ENCODE peak calls at places on chromosomes 1 and 21, in six cellular contexts. One of them, this sample, is unnamed. For H3K9me2, the result is how much of the 10 kb centered on the place peaks cover.

GRCh38 chr1:55143686-55144085 is 71.5 kb downstream of the USP24 start:
- DNase-seq in MM.1S: peak
- DNase-seq in HCT116: peak
- DNase-seq in SK-N-SH: no peak
- DNase-seq in PC-3: peak
- DNase-seq in GM23248: no peak
- DNase-seq in this sample: peak

GRCh38 chr1:21546122-21546825 is 37.1 kb downstream of the ALPL start:
- DNase-seq in MM.1S: no peak
- DNase-seq in HCT116: no peak
- DNase-seq in SK-N-SH: no peak
- DNase-seq in PC-3: no peak
- DNase-seq in GM23248: no peak
- DNase-seq in this sample: no peak

GRCh38 chr1:44636711-44637589 is 37.3 kb downstream of the TMEM53 start:
- DNase-seq in MM.1S: no peak
- DNase-seq in HCT116: no peak
- DNase-seq in SK-N-SH: no peak
- DNase-seq in PC-3: peak
- DNase-seq in GM23248: no peak
- DNase-seq in this sample: no peak

GRCh38 chr1:247748041-247748440 is at the start of gene OR14A2:
- DNase-seq in MM.1S: no peak
- DNase-seq in HCT116: no peak
- DNase-seq in SK-N-SH: no peak
- DNase-seq in PC-3: no peak
- DNase-seq in GM23248: no peak
- DNase-seq in this sample: no peak

GRCh38 chr1:118973536-118974160 is 14.5 kb downstream of the TBX15 start:
- DNase-seq in MM.1S: no peak
- DNase-seq in HCT116: no peak
- DNase-seq in SK-N-SH: no peak
- DNase-seq in PC-3: no peak
- DNase-seq in GM23248: peak
- DNase-seq in this sample: no peak

GRCh38 chr1:192474080-192474683 is 101.4 kb upstream of the RGS1 start:
- DNase-seq in MM.1S: peak
- DNase-seq in HCT116: no peak
- DNase-seq in SK-N-SH: peak
- DNase-seq in PC-3: peak
- DNase-seq in GM23248: peak
- DNase-seq in this sample: peak

GRCh38 chr1:172969611-172970010 is 81.1 kb downstream of the TNFSF18 start:
- DNase-seq in MM.1S: no peak
- DNase-seq in HCT116: no peak
- DNase-seq in SK-N-SH: no peak
- DNase-seq in PC-3: peak
- DNase-seq in GM23248: peak
- DNase-seq in this sample: no peak

GRCh38 chr1:29800522-29800956 is 564.2 kb downstream of the PTPRU start:
- DNase-seq in MM.1S: no peak
- DNase-seq in HCT116: peak
- DNase-seq in SK-N-SH: no peak
- DNase-seq in PC-3: peak
- DNase-seq in GM23248: no peak
- DNase-seq in this sample: no peak

GRCh38 chr1:40567819-40568218 is 36.4 kb downstream of the ZNF684 start:
- DNase-seq in MM.1S: no peak
- DNase-seq in HCT116: no peak
- DNase-seq in SK-N-SH: no peak
- DNase-seq in PC-3: no peak
- DNase-seq in GM23248: no peak
- DNase-seq in this sample: no peak

GRCh38 chr1:212600071-212600915 is 8.3 kb upstream of the ATF3 start:
- DNase-seq in MM.1S: no peak
- DNase-seq in HCT116: no peak
- DNase-seq in SK-N-SH: peak
- DNase-seq in PC-3: peak
- DNase-seq in GM23248: no peak
- DNase-seq in this sample: no peak

GRCh38 chr1:109628540-109629321 is 9.1 kb downstream of the AMPD2 start:
- DNase-seq in MM.1S: no peak
- DNase-seq in HCT116: no peak
- DNase-seq in SK-N-SH: no peak
- DNase-seq in PC-3: peak
- DNase-seq in GM23248: peak
- DNase-seq in this sample: no peak

GRCh38 chr1:98963359-98963758 is 41.3 kb downstream of the PLPPR5 start:
- DNase-seq in MM.1S: no peak
- DNase-seq in HCT116: no peak
- DNase-seq in SK-N-SH: no peak
- DNase-seq in PC-3: no peak
- DNase-seq in GM23248: peak
- DNase-seq in this sample: peak

GRCh38 chr1:53365405-53366063 is 37.7 kb upstream of the LRP8 start:
- DNase-seq in MM.1S: no peak
- DNase-seq in HCT116: no peak
- DNase-seq in SK-N-SH: no peak
- DNase-seq in PC-3: no peak
- DNase-seq in GM23248: no peak
- DNase-seq in this sample: no peak

GRCh38 chr1:30184393-30185141 is 538.8 kb downstream of the MATN1 start:
- DNase-seq in MM.1S: no peak
- DNase-seq in HCT116: no peak
- DNase-seq in SK-N-SH: peak
- DNase-seq in PC-3: no peak
- DNase-seq in GM23248: no peak
- DNase-seq in this sample: no peak

GRCh38 chr1:83508485-83509151 is 490.3 kb downstream of the TTLL7 start:
- DNase-seq in MM.1S: peak
- DNase-seq in HCT116: no peak
- DNase-seq in SK-N-SH: no peak
- DNase-seq in PC-3: no peak
- DNase-seq in GM23248: peak
- DNase-seq in this sample: no peak

GRCh38 chr1:21517161-21517589 is 8.0 kb downstream of the ALPL start:
- DNase-seq in MM.1S: no peak
- DNase-seq in HCT116: no peak
- DNase-seq in SK-N-SH: no peak
- DNase-seq in PC-3: no peak
- DNase-seq in GM23248: no peak
- DNase-seq in this sample: peak

GRCh38 chr1:12478612-12478985 is 139.4 kb downstream of the DHRS3 start:
- DNase-seq in MM.1S: no peak
- DNase-seq in HCT116: no peak
- DNase-seq in SK-N-SH: no peak
- DNase-seq in PC-3: no peak
- DNase-seq in GM23248: no peak
- DNase-seq in this sample: no peak

GRCh38 chr1:15706751-15707150 is 22.6 kb downstream of the PLEKHM2 start:
- DNase-seq in MM.1S: no peak
- DNase-seq in HCT116: no peak
- DNase-seq in SK-N-SH: no peak
- DNase-seq in PC-3: no peak
- DNase-seq in GM23248: no peak
- DNase-seq in this sample: no peak

GRCh38 chr1:20271498-20272400 is 18.9 kb upstream of the VWA5B1 start:
- DNase-seq in MM.1S: no peak
- DNase-seq in HCT116: no peak
- DNase-seq in SK-N-SH: peak
- DNase-seq in PC-3: peak
- DNase-seq in GM23248: no peak
- DNase-seq in this sample: no peak

DNA sequence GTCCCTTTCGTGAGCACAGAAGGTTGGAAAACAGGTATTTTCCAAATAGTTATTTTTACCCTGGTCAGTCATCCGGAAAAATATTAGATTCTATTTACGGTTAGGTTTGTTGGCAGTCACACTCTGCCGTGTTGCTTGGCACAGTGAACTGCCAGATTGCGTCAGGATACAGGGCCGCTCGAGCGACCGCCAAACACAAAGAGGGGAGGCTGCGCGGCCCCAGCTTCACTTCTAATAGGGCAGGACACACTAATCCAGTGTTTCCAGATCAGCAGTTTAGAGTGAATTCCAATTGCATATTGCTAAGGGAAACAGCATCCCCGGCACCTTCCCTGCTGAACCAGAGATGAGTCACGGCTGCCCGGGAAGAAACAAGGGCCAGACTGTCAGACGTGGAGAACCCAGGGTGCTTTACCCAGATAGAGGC is 22.9 kb downstream of the UMODL1 start:
- DNase-seq in MM.1S: no peak
- DNase-seq in HCT116: no peak
- DNase-seq in SK-N-SH: no peak
- DNase-seq in PC-3: peak
- DNase-seq in GM23248: peak
- DNase-seq in this sample: no peak
- H2AFZ ChIP-seq in MM.1S: no peak
- H2AFZ ChIP-seq in HCT116: no peak
- H2AFZ ChIP-seq in SK-N-SH: peak
- H2AFZ ChIP-seq in PC-3: peak
- H2AFZ ChIP-seq in GM23248: peak
- H2AFZ ChIP-seq in this sample: no peak

GRCh38 chr1:114043548-114043947 is 64.3 kb downstream of the OLFML3 start:
- DNase-seq in MM.1S: no peak
- DNase-seq in HCT116: no peak
- DNase-seq in SK-N-SH: no peak
- DNase-seq in PC-3: no peak
- DNase-seq in GM23248: no peak
- DNase-seq in this sample: no peak
- H3K9me2 ChIP-seq in MM.1S: under half
- H3K9me2 ChIP-seq in HCT116: under half
- H3K9me2 ChIP-seq in SK-N-SH: under half
- H3K9me2 ChIP-seq in PC-3: under half
- H3K9me2 ChIP-seq in GM23248: under half
- H3K9me2 ChIP-seq in this sample: under half

DNA sequence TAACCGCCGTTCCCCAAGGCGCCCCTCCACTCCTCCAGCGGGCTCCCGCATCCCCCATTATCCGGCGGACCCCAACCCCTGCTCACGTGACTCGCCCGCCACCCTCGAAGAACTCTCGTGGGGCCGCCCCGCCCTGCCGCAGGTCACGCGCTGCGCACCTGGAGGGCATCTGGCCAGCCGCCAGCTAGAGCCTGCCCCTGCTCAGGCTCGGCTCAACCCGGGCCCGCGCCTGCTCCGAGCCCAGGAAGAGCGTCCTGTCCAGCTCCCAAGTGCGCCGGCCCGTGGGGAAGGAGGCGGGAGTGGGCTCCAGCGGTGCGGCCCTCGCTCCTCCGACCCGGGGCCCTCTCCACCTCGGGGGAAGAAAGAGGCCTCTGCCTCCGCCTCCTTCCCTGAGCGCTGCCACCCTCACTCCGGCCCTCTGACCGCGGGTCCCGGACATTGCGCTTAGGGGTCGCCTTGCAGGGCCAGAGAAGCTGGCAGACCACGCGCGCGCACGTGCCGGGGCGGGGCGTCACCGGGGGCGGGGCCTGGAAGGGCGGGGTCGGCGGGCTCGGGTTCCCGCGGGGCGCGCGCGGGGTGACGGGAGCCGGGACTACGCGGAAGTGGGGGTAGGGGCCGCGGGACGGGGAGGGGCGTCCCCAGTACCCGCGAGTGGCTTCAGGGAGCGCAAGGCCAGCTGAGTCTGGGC is 28.4 kb downstream of the HMGN2 start:
- DNase-seq in MM.1S: peak
- DNase-seq in HCT116: peak
- DNase-seq in SK-N-SH: peak
- DNase-seq in PC-3: peak
- DNase-seq in GM23248: peak
- DNase-seq in this sample: peak
- H3K9ac ChIP-seq in MM.1S: peak
- H3K9ac ChIP-seq in HCT116: peak
- H3K9ac ChIP-seq in SK-N-SH: peak
- H3K9ac ChIP-seq in PC-3: peak
- H3K9ac ChIP-seq in GM23248: peak
- H3K9ac ChIP-seq in this sample: peak

DNA sequence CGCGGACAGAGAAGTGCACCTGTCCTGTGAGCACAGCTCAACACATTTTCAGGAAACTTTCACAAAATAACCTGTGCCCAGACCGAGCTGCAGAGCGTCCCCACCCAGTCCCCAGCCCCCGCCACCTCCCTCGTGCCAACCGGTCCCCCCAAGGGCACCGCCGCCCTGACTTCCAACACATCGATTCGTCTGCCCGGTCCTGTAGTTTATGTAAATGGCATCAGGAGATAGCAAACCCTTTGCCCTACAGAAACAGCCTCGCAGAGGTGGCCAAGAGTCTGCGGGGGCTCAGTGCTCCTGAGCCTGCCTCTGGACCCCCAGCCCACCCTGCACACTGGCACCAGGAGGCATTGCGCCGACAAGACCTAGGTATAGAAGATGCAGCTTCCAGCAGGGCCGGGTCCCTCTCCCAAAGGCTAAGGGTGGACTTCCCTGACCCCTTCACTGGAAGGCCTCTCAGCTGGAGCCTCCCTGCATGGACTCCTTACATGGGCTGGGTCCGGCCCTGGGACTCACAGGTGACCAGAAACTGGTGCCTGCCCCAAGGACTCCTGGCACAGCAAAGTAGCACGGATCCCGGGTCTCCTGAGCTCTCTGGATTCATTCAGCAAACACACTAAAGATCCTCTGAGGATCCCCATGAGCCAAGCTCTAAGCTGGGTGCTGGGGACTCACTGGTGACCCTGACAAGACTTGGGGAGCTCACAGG is 6.6 kb upstream of the PLEKHG5 start:
- DNase-seq in MM.1S: no peak
- DNase-seq in HCT116: no peak
- DNase-seq in SK-N-SH: no peak
- DNase-seq in PC-3: no peak
- DNase-seq in GM23248: no peak
- DNase-seq in this sample: no peak
- H2AFZ ChIP-seq in MM.1S: peak
- H2AFZ ChIP-seq in HCT116: no peak
- H2AFZ ChIP-seq in SK-N-SH: peak
- H2AFZ ChIP-seq in PC-3: peak
- H2AFZ ChIP-seq in GM23248: peak
- H2AFZ ChIP-seq in this sample: no peak

GRCh38 chr1:152539901-152540300 is 25.6 kb downstream of the CRCT1 start:
- DNase-seq in MM.1S: no peak
- DNase-seq in HCT116: no peak
- DNase-seq in SK-N-SH: no peak
- DNase-seq in PC-3: no peak
- DNase-seq in GM23248: no peak
- DNase-seq in this sample: no peak
- H3K9me2 ChIP-seq in MM.1S: under half
- H3K9me2 ChIP-seq in HCT116: under half
- H3K9me2 ChIP-seq in SK-N-SH: under half
- H3K9me2 ChIP-seq in PC-3: under half
- H3K9me2 ChIP-seq in GM23248: under half
- H3K9me2 ChIP-seq in this sample: under half